ENCODE peak calls at places on chromosome 5, in four cellular contexts. V is ureter, L is heart right ventricle, C is mucosa of gallbladder. I is an unnamed sample.

GRCh38 chr5:174736351-174736721 is 12.0 kb downstream of the MSX2 start:
- DNase-seq in L (no peak), C (no peak), V (no peak), I (no peak)

GRCh38 chr5:36462295-36463021 is 143.9 kb upstream of the SLC1A3 start:
- DNase-seq in C (no peak), V (no peak), L (no peak), I (no peak)

GRCh38 chr5:61115968-61116367 is 46.3 kb downstream of the SMIM15 start:
- DNase-seq in C (no peak), L (no peak), V (no peak), I (no peak)

GRCh38 chr5:140992878-140993277 is 26.6 kb downstream of the PCDHAC2 start:
- DNase-seq in C (no peak), L (no peak), V (no peak), I (no peak)

GRCh38 chr5:71939452-71939932 is 167.8 kb upstream of the MAP1B start:
- DNase-seq in V (no peak), L (no peak), C (no peak), I (no peak)

GRCh38 chr5:68110894-68111293 is 104.7 kb upstream of the PIK3R1 start:
- DNase-seq in L (no peak), C (no peak), V (no peak), I (no peak)

GRCh38 chr5:179266291-179267070 is 78.8 kb downstream of the ADAMTS2 start:
- DNase-seq in V (peak), L (no peak), C (no peak), I (no peak)

GRCh38 chr5:11801061-11801460 is 103.2 kb downstream of the CTNND2 start:
- DNase-seq in L (no peak), C (no peak), V (no peak), I (no peak)

GRCh38 chr5:78586251-78586650 is 62.3 kb downstream of the LHFPL2 start:
- DNase-seq in L (no peak), C (no peak), V (no peak), I (peak)

GRCh38 chr5:149392718-149393117 is 13.6 kb upstream of the IL17B start:
- DNase-seq in L (no peak), C (no peak), V (no peak), I (no peak)

GRCh38 chr5:150412319-150413175 is at the start of gene CD74:
- DNase-seq in V (peak), L (peak), C (peak), I (peak)

GRCh38 chr5:151598984-151599383 is 7.9 kb upstream of the FAT2 start:
- DNase-seq in L (no peak), C (no peak), V (peak), I (no peak)

I was measured in psoas muscle.